ENCODE peak calls at places on chromosomes 5 and 9, in eight cellular contexts. C, N, M, T, U, B, J and H are unnamed samples.

GRCh38 chr5:124238350-124238749 is 508.1 kb downstream of the ZNF608 start:
- DNase-seq in C (no peak), N (no peak), M (no peak), T (no peak), U (no peak), B (no peak), J (no peak), H (no peak)

GRCh38 chr9:4301302-4301701 is 1.4 kb upstream of the GLIS3 start:
- DNase-seq in C (no peak), N (no peak), M (no peak), T (no peak), U (no peak), B (no peak), J (no peak), H (peak; percentile 72)

GRCh38 chr5:174533771-174534221 is 190.6 kb upstream of the MSX2 start:
- DNase-seq in C (no peak), N (peak; percentile 96), M (peak; percentile 51), T (no peak), U (no peak), B (no peak), J (peak; percentile 60), H (peak; percentile 65)

GRCh38 chr5:110351451-110351850 is 375.0 kb downstream of the TMEM232 start:
- DNase-seq in C (no peak), N (no peak), M (no peak), T (no peak), U (no peak), B (no peak), J (no peak), H (no peak)

GRCh38 chr5:135219239-135219638 is 179.8 kb downstream of the MACROH2A1 start:
- DNase-seq in C (no peak), N (no peak), M (no peak), T (no peak), U (no peak), B (no peak), J (no peak), H (no peak)

GRCh38 chr9:121883281-121884056 is 209.6 kb downstream of the TTLL11 start:
- DNase-seq in C (no peak), N (no peak), M (no peak), T (no peak), U (no peak), B (no peak), J (no peak), H (no peak)

GRCh38 chr5:39340486-39340885 is 23.8 kb downstream of the C9 start:
- DNase-seq in C (no peak), N (no peak), M (no peak), T (no peak), U (no peak), B (no peak), J (no peak), H (no peak)

GRCh38 chr5:67337751-67338150 is 141.2 kb upstream of the CD180 start:
- DNase-seq in C (no peak), N (no peak), M (no peak), T (no peak), U (no peak), B (no peak), J (no peak), H (no peak)

GRCh38 chr5:64947031-64947430 is 178.3 kb downstream of the CWC27 start:
- DNase-seq in C (no peak), N (no peak), M (no peak), T (no peak), U (no peak), B (no peak), J (peak; percentile 34), H (no peak)

GRCh38 chr5:3597002-3597726 is 1.5 kb downstream of the IRX1 start:
- DNase-seq in C (peak; percentile 10), N (no peak), M (no peak), T (no peak), U (no peak), B (peak; percentile 60), J (no peak), H (no peak)

GRCh38 chr9:112119225-112120045 is 55.7 kb downstream of the SUSD1 start:
- DNase-seq in C (no peak), N (no peak), M (peak; percentile 72), T (no peak), U (no peak), B (no peak), J (peak; percentile 58), H (no peak)

GRCh38 chr9:108316633-108317032 is 539.2 kb downstream of the ACTL7B start:
- DNase-seq in C (no peak), N (no peak), M (no peak), T (no peak), U (no peak), B (no peak), J (no peak), H (no peak)

GRCh38 chr5:40428129-40428528 is 251.6 kb upstream of the PTGER4 start:
- DNase-seq in C (no peak), N (no peak), M (no peak), T (no peak), U (no peak), B (no peak), J (no peak), H (no peak)

GRCh38 chr5:164532226-164532937 is 1027.0 kb downstream of the MAT2B start:
- DNase-seq in C (no peak), N (no peak), M (no peak), T (no peak), U (no peak), B (no peak), J (no peak), H (no peak)

GRCh38 chr5:71533142-71533541 is 54.0 kb upstream of the MCCC2 start:
- DNase-seq in C (no peak), N (no peak), M (no peak), T (no peak), U (no peak), B (no peak), J (no peak), H (no peak)

GRCh38 chr9:123996731-123997421 is 14.7 kb upstream of the LHX2 start:
- DNase-seq in C (peak; percentile 67), N (no peak), M (no peak), T (peak; percentile 13), U (no peak), B (peak; percentile 72), J (no peak), H (no peak)

DNA sequence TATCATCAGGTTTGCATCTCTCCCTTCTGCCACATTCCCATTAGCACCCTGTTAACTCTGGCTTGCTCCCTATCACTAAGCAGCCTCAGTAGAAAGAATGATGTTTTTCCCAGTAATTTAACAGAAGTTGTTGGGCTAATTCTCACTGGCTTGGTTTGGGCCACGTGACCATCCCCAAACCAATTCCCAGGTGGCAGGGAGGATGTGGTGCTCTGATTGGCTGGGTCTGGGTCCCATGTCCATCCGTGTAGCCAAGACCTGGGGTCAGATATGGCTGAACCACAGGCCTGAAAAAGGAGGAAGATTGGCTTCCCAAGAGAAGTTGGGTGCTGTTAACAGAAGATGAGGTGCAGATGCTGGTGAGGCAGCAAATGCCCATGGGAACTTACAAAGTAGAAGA is 122.0 kb downstream of the BOD1 start:
- DNase-seq in C (no peak), N (no peak), M (no peak), T (no peak), U (no peak), B (peak; percentile 29), J (no peak), H (no peak)
- TF ChIP-seq CTCF in C (no peak), N (no peak), M (no peak), T (no peak), U (no peak), B (no peak), J (no peak), H (no peak)

GRCh38 chr9:71669265-71669975 is 98.9 kb downstream of the CEMIP2 start:
- DNase-seq in C (no peak), N (no peak), M (no peak), T (no peak), U (no peak), B (no peak), J (no peak), H (no peak)
- TF ChIP-seq CTCF in C (no peak), N (no peak), M (no peak), T (no peak), U (no peak), B (peak; percentile 65), J (no peak), H (no peak)

DNA sequence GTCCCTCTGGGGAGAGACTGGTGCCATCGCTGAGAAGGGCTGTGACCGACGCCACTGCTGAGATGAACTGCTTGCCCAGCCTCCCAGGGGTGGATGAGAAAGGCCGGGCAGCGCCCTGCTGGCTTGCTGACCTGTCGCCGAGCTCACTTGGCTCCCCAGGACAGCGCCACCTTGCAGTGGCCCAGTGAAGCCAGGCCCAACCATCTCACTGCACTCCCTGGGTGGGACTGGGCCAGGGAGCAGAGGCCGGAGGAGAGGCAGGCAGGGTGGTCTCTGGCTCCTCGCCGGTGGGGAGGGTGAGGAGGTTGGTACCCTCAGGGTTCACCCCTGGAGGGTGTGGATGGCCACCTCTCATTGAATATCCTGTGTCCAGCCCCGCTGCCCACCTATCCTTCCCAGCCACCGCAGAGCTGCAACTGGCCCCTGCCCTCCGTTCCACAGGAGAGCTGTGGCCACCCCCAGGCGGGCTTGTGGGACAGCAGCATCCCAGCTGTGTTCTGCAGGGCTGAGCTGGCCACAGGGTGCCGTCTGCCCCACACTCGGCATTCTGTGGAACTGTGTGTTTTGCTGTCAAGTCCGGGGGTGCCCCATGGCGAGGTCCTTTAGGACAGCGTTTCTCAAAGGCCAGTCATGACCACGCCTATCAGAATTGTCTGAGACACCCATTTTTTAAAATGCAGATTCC is 41.0 kb upstream of the FCN2 start:
- DNase-seq in C (no peak), N (no peak), M (no peak), T (no peak), U (no peak), B (peak; percentile 79), J (no peak), H (no peak)
- TF ChIP-seq CTCF in C (peak; percentile 36), N (peak; percentile 16), M (no peak), T (no peak), U (no peak), B (peak; percentile 67), J (no peak), H (no peak)

GRCh38 chr9:132183715-132184114 is 21.9 kb downstream of the NTNG2 start:
- DNase-seq in C (no peak), N (no peak), M (no peak), T (no peak), U (no peak), B (peak; percentile 72), J (no peak), H (no peak)

GRCh38 chr9:132183134-132183533 is 21.3 kb downstream of the NTNG2 start:
- DNase-seq in C (no peak), N (no peak), M (no peak), T (no peak), U (no peak), B (peak; percentile 59), J (no peak), H (no peak)

GRCh38 chr9:132185164-132186009 is 23.5 kb downstream of the NTNG2 start:
- DNase-seq in C (no peak), N (no peak), M (no peak), T (no peak), U (no peak), B (peak; percentile 68), J (no peak), H (no peak)

GRCh38 chr9:132181796-132182521 is 20.1 kb downstream of the NTNG2 start:
- DNase-seq in C (no peak), N (no peak), M (no peak), T (no peak), U (peak; percentile 85), B (peak; percentile 57), J (no peak), H (no peak)

DNA sequence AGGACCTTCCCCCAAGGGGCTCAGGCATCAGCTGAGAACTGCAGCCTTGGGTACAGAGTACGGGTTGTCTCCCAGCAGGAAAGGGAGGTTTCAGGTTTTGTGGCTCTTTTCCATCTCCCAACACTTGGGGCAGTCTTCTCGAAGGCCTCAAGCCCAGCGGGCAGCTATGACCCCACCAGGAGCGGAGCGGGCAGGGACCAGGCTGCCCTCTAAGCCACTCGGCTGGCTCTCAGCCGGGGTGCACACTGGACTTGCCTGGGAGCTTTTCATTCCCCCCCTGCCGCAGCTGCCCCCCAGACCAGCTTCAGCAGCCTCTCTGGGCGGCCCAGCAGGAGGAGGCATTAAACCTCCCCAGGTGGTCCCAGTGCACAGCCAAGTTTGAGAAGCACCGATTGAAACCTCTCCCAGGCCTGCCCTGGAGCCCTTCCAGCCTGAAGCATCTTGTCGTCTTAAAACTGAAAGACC is 20.8 kb downstream of the NTNG2 start:
- DNase-seq in C (no peak), N (no peak), M (no peak), T (no peak), U (no peak), B (peak; percentile 74), J (no peak), H (no peak)
- TF ChIP-seq CTCF in C (no peak), N (peak; percentile 40), M (no peak), T (no peak), U (peak; percentile 14), B (peak; percentile 68), J (no peak), H (no peak)